ENCODE peak calls at places on chromosomes 6 and 20, in ten cellular contexts. K is fibroblast of lung; W is fibroblast of mammary gland; H is brain microvascular endothelial cell; Y is mucosa of descending colon; U is kidney; P is CD8-positive, alpha-beta T cell; N is tibial nerve; Z is left lung; F is tibial artery. E is an unnamed sample.

GRCh38 chr6:16296061-16296670 is 57.8 kb downstream of the GMPR start:
- DNase-seq in K (no peak), W (no peak), H (no peak), Y (no peak), U (no peak), P (no peak), N (no peak), Z (no peak), F (no peak), E (no peak)

GRCh38 chr20:17859002-17859615 is 109.5 kb downstream of the SNX5 start:
- DNase-seq in K (no peak), W (no peak), H (no peak), Y (no peak), U (no peak), P (no peak), N (no peak), Z (no peak), F (no peak), E (no peak)

GRCh38 chr6:166650047-166650446 is 23.0 kb upstream of the RPS6KA2 start:
- DNase-seq in K (no peak), W (no peak), H (no peak), Y (no peak), U (no peak), P (no peak), N (no peak), Z (no peak), F (no peak), E (no peak)

GRCh38 chr6:105359419-105360366 is 43.2 kb downstream of the PREP start:
- DNase-seq in K (peak; percentile 96), W (peak; percentile 95), H (peak; percentile 85), Y (no peak), U (no peak), P (no peak), N (no peak), Z (no peak), F (no peak), E (no peak)

GRCh38 chr6:20817806-20818320 is 283.6 kb downstream of the CDKAL1 start:
- DNase-seq in K (peak; percentile 32), W (peak; percentile 30), H (no peak), Y (no peak), U (no peak), P (no peak), N (no peak), Z (no peak), F (no peak), E (no peak)

GRCh38 chr6:105986998-105987397 is 99.1 kb upstream of the PRDM1 start:
- DNase-seq in K (peak; percentile 12), W (peak; percentile 29), H (no peak), Y (no peak), U (no peak), P (no peak), N (no peak), Z (no peak), F (no peak), E (no peak)

GRCh38 chr20:4138056-4138455 is 122.7 kb upstream of the RNF24 start:
- DNase-seq in K (peak; percentile 20), W (no peak), H (no peak), Y (no peak), U (no peak), P (no peak), N (no peak), Z (no peak), F (no peak), E (peak; percentile 89)

GRCh38 chr6:112443666-112444065 is 96.5 kb downstream of the RFPL4B start:
- DNase-seq in K (peak; percentile 38), W (peak; percentile 86), H (no peak), Y (no peak), U (peak; percentile 71), P (no peak), N (peak; percentile 51), Z (no peak), F (peak; percentile 64), E (no peak)

GRCh38 chr20:63377256-63378114 is 16.3 kb upstream of the CHRNA4 start:
- DNase-seq in K (no peak), W (no peak), H (no peak), Y (no peak), U (no peak), P (no peak), N (no peak), Z (peak; percentile 51), F (no peak), E (no peak)

GRCh38 chr6:2743280-2744205 is 7.2 kb downstream of the MYLK4 start:
- DNase-seq in K (peak; percentile 40), W (no peak), H (no peak), Y (no peak), U (no peak), P (no peak), N (no peak), Z (no peak), F (no peak), E (no peak)

GRCh38 chr6:117483004-117483644 is 650 bp downstream of the DCBLD1 start:
- DNase-seq in K (no peak), W (peak; percentile 38), H (no peak), Y (peak; percentile 77), U (peak; percentile 90), P (no peak), N (no peak), Z (peak; percentile 89), F (peak; percentile 43), E (peak; percentile 61)

GRCh38 chr6:48567016-48567415 is 456.0 kb upstream of the PTCHD4 start:
- DNase-seq in K (peak; percentile 55), W (peak; percentile 3), H (no peak), Y (no peak), U (no peak), P (no peak), N (no peak), Z (no peak), F (no peak), E (no peak)

GRCh38 chr6:170042596-170043118 is 248.2 kb downstream of the DLL1 start:
- DNase-seq in K (no peak), W (no peak), H (no peak), Y (peak; percentile 13), U (peak; percentile 36), P (no peak), N (no peak), Z (no peak), F (no peak), E (no peak)

GRCh38 chr6:56765494-56765893 is 122.8 kb upstream of the DST start:
- DNase-seq in K (no peak), W (peak; percentile 36), H (no peak), Y (no peak), U (no peak), P (no peak), N (no peak), Z (no peak), F (no peak), E (no peak)

GRCh38 chr6:168053957-168054471 is 25.0 kb downstream of the FRMD1 start:
- DNase-seq in K (no peak), W (no peak), H (no peak), Y (peak; percentile 55), U (peak; percentile 59), P (no peak), N (no peak), Z (peak; percentile 77), F (no peak), E (no peak)

GRCh38 chr6:157273756-157274088 is 49.6 kb downstream of the TMEM242 start:
- DNase-seq in K (peak; percentile 22), W (no peak), H (peak; percentile 27), Y (peak; percentile 75), U (no peak), P (peak; percentile 58), N (no peak), Z (peak; percentile 86), F (no peak), E (peak; percentile 54)
- H3K4me3 ChIP-seq in K (no peak overlapping the region), W (peak overlapping the region; percentile 57), H (no peak overlapping the region), Y (no peak overlapping the region), U (no peak overlapping the region), P (peak overlapping the region; percentile 81), N (peak overlapping the region; percentile 60), Z (no peak overlapping the region), F (peak overlapping the region; percentile 65), E (no peak overlapping the region)

DNA sequence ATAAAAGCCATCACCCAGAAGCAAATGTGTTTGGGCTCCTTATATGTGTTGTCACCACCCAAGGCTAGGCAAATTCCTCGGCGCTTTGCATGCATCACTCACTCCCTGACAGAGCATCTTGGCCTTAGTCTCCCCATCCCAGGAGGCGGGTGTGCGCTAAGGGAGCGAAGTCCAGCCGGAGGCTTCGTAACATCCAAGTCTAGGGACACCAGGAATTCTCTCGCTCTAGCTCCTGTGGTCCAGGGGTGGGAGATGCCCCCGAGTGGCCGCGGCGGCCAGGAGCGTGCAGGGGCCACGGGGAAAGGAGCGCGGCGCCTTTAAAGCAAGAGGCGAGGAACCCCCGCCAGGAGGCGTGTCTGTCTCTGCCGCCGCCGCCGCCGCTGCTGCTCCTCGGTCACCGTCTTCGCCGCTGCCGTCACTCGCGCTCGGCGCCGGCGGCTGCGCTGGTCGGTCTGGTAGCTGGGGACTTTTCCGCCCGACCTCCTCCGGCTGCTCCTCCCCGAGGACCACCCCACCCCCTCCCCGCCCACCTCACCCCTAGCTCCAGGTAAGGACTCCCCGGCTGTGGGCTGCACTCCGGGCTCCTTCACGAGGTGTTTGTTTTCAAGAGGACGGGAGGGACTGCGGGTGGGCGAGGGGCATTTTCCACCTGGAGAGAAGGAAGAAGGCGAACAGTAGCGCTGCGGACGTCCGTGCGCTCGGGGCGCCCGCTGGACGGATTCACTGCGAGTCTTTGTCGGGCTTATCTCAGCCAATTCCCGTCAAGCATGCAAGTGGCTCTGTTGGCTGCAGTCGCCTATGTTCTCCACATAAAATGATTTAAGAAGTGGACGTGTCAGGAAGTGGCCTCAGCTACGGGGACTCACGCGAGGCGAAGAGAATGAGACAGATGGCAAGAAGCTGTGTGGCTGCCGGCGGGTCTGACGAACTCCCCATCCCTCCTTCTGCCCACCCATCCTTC is at the start of gene GRIK2:
- DNase-seq in K (peak; percentile 28), W (peak; percentile 24), H (peak; percentile 56), Y (no peak), U (peak; percentile 74), P (no peak), N (no peak), Z (peak; percentile 77), F (no peak), E (no peak)
- TF ChIP-seq CTCF in K (peak; percentile 23), W (no peak), H (peak; percentile 56), Y (no peak), U (peak; percentile 16), P (no peak), N (no peak), Z (no peak), F (no peak), E (no peak)

DNA sequence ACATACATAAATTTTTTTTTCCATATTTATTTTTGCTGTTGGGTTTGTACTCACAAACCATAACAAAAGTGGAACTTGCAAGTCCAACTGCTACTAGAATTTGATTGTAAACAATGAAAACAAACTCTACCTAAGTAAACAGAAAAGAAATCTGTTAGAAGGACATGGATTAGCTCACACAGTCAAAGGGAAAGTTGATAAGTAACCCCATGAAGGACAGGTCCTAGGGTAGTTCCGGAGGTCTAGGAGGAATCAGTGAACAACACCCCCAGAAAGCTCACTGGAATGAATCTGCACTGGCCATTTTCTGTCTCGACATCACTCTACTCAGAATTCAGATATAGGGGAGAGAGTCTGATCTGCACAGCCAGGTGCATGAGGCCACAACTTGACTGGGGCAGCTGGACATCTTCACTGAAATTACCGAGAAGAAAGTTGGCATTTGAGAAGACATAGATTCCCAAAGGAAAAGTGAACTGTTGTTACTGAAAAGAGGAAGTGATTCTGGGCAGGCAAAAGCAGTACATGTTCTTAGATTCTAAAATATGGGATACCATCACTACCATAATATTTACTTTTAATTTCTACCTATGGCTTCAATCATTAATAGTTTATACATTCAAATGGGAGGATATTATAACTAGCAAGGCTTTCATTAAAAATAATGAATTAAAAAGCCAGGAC is 76.4 kb downstream of the HMGN3 start:
- DNase-seq in K (no peak), W (no peak), H (no peak), Y (no peak), U (no peak), P (no peak), N (no peak), Z (no peak), F (no peak), E (no peak)
- H3K4me3 ChIP-seq in K (no peak overlapping the region), W (no peak overlapping the region), H (no peak overlapping the region), Y (no peak overlapping the region), U (no peak overlapping the region), P (no peak overlapping the region), N (no peak overlapping the region), Z (no peak overlapping the region), F (no peak overlapping the region), E (no peak overlapping the region)

GRCh38 chr6:6927437-6928361 is 180.1 kb upstream of the RREB1 start:
- DNase-seq in K (no peak), W (no peak), H (no peak), Y (no peak), U (no peak), P (no peak), N (no peak), Z (peak; percentile 80), F (no peak), E (peak; percentile 41)
- TF ChIP-seq CTCF in K (no peak), W (no peak), H (no peak), Y (no peak), U (no peak), P (no peak), N (no peak), Z (peak; percentile 23), F (no peak), E (no peak)